ENCODE peak calls at places on chromosomes 13 and 19, in seven cellular contexts. P is activated naive CD8-positive, alpha-beta T cell treated with anti-CD3 and anti-CD28 coated beads, Interleukin-2, amount 50 U/mL, for 24 hours; Q is activated CD4-positive, alpha-beta T cell treated with anti-CD3 and anti-CD28 coated beads for 36 hours; J is memory B cell; Y is CD4-positive, alpha-beta T cell; H is esophagus mucosa; V is left cardiac atrium. L is an unnamed sample.

GRCh38 chr19:35738887-35739229 is 3.4 kb downstream of the IGFLR1 start:
- ATAC-seq in Y (no peak), Q (no peak), J (no peak), P (no peak), H (no peak), V (no peak), L (no peak)

GRCh38 chr19:48999481-49000325 is 6.0 kb downstream of the RUVBL2 start:
- ATAC-seq in J (peak; percentile 98), H (peak; percentile 69), Q (peak; percentile 90), V (peak; percentile 60), P (peak; percentile 63), Y (peak; percentile 94), L (peak; percentile 95)

GRCh38 chr13:111597041-111598017 is 276.9 kb downstream of the TEX29 start:
- ATAC-seq in V (no peak), H (no peak), Y (no peak), Q (no peak), P (no peak), J (no peak), L (no peak)

GRCh38 chr13:51034906-51035305 is 76.2 kb downstream of the C13orf42 start:
- ATAC-seq in Y (no peak), Q (no peak), P (no peak), V (peak; percentile 50), J (no peak), H (no peak), L (no peak)

GRCh38 chr19:46901701-46902401 is 41.1 kb downstream of the ARHGAP35 start:
- ATAC-seq in Y (no peak), V (no peak), P (no peak), H (no peak), J (no peak), Q (no peak), L (no peak)

GRCh38 chr13:105642511-105642958 is 892.9 kb downstream of the EFNB2 start:
- ATAC-seq in Y (no peak), H (no peak), P (no peak), V (no peak), J (no peak), Q (no peak), L (no peak)

GRCh38 chr13:95931300-95932025 is 121.7 kb downstream of the UGGT2 start:
- ATAC-seq in Q (no peak), H (no peak), Y (no peak), V (no peak), P (no peak), J (no peak), L (no peak)

GRCh38 chr13:30972888-30973377 is 40.5 kb downstream of the TEX26 start:
- ATAC-seq in Y (no peak), V (no peak), P (no peak), J (no peak), H (no peak), Q (no peak), L (no peak)

GRCh38 chr13:79440958-79441553 is 35.0 kb upstream of the RBM26 start:
- ATAC-seq in Q (no peak), H (peak; percentile 32), Y (no peak), P (no peak), V (no peak), J (no peak), L (no peak)

GRCh38 chr19:47633516-47633915 is 24.6 kb downstream of the BICRA start:
- ATAC-seq in Y (no peak), V (no peak), Q (no peak), P (no peak), H (peak; percentile 94), J (no peak), L (no peak)

GRCh38 chr19:27775395-27775794 is 1437.6 kb downstream of the UQCRFS1 start:
- ATAC-seq in J (no peak), Y (no peak), P (no peak), H (no peak), Q (no peak), V (no peak), L (no peak)

GRCh38 chr19:41318696-41319499 is 8.9 kb downstream of the CCDC97 start:
- ATAC-seq in V (no peak), H (peak; percentile 3), Q (no peak), P (no peak), J (no peak), Y (peak; percentile 9), L (peak; percentile 9)

L was measured in activated T-helper 17 cell treated with anti-CD3 and anti-CD28 coated beads, Interleukin-2, amount 50 U/mL, for 72 hours.